ENCODE peak calls at places on chromosomes 12 and 14, in four cellular contexts. P, V, F and W are unnamed samples.

GRCh38 chr14:57383125-57383524 is 7.3 kb upstream of the NAA30 start:
- DNase-seq in P (no peak), V (no peak), F (no peak), W (no peak)

GRCh38 chr14:78767436-78767835 is 597.3 kb downstream of the NRXN3 start:
- DNase-seq in P (no peak), V (no peak), F (no peak), W (no peak)

GRCh38 chr12:76006028-76006916 is 25.3 kb downstream of the PHLDA1 start:
- DNase-seq in P (no peak), V (peak), F (no peak), W (no peak)

GRCh38 chr12:92304335-92305066 is 158.9 kb upstream of the BTG1 start:
- DNase-seq in P (no peak), V (no peak), F (peak), W (no peak)

GRCh38 chr12:75579552-75579951 is 68.1 kb upstream of the KRR1 start:
- DNase-seq in P (no peak), V (peak), F (no peak), W (no peak)

GRCh38 chr12:57755454-57756372 is 810 bp downstream of the MARCHF9 start:
- DNase-seq in P (peak), V (no peak), F (no peak), W (peak)

GRCh38 chr14:100423421-100424010 is 100.4 kb downstream of the SLC25A47 start:
- DNase-seq in P (no peak), V (no peak), F (no peak), W (no peak)

GRCh38 chr14:23321572-23322547 is 603 bp downstream of the PABPN1 start:
- DNase-seq in P (peak), V (peak), F (peak), W (peak)

GRCh38 chr14:73814158-73814557 is 37.5 kb upstream of the PTGR2 start:
- DNase-seq in P (no peak), V (no peak), F (no peak), W (no peak)

GRCh38 chr14:69044965-69045555 is 66.0 kb upstream of the ACTN1 start:
- DNase-seq in P (peak), V (no peak), F (peak), W (no peak)

GRCh38 chr12:109720152-109720855 is 6.7 kb downstream of the FAM222A start:
- DNase-seq in P (peak), V (peak), F (no peak), W (no peak)

GRCh38 chr14:22579218-22579617 is 9.8 kb downstream of the DAD1 start:
- DNase-seq in P (no peak), V (no peak), F (no peak), W (no peak)

GRCh38 chr14:93239869-93240677 is 33.0 kb downstream of the UBR7 start:
- DNase-seq in P (no peak), V (no peak), F (peak), W (no peak)

GRCh38 chr14:51529731-51530130 is 122.0 kb upstream of the FRMD6 start:
- DNase-seq in P (no peak), V (no peak), F (no peak), W (no peak)

GRCh38 chr14:76958975-76959710 is 69.4 kb downstream of the IRF2BPL start:
- DNase-seq in P (no peak), V (no peak), F (no peak), W (no peak)

GRCh38 chr12:126554599-126554998 is 1489.4 kb downstream of the AACS start:
- DNase-seq in P (no peak), V (no peak), F (no peak), W (no peak)

GRCh38 chr12:130593056-130593455 is 123.0 kb downstream of the RIMBP2 start:
- DNase-seq in P (no peak), V (no peak), F (no peak), W (no peak)